ENCODE peak calls at places on chromosomes 2 and 18, in four cellular contexts. One of them, this sample, is unnamed.

GRCh38 chr2:71254776-71255175 is 27.9 kb upstream of the PAIP2B start:
- DNase-seq in AG04450: no peak
- DNase-seq in stomach: no peak
- DNase-seq in fibroblast of lung: no peak
- DNase-seq in this sample: no peak

GRCh38 chr18:80202264-80202998 is 44.9 kb downstream of the PARD6G start:
- DNase-seq in fibroblast of lung: peak; percentile 12
- DNase-seq in stomach: no peak
- DNase-seq in AG04450: no peak
- DNase-seq in this sample: no peak

GRCh38 chr2:227310756-227311110 is 14.3 kb upstream of the MFF start:
- DNase-seq in stomach: no peak
- DNase-seq in AG04450: no peak
- DNase-seq in fibroblast of lung: peak; percentile 52
- DNase-seq in this sample: no peak

GRCh38 chr2:75200140-75200985 is 1.0 kb upstream of the TACR1 start:
- DNase-seq in stomach: peak; percentile 79
- DNase-seq in AG04450: no peak
- DNase-seq in fibroblast of lung: peak; percentile 58
- DNase-seq in this sample: peak; percentile 37

GRCh38 chr2:86512034-86512433 is 51.2 kb downstream of the CHMP3 start:
- DNase-seq in stomach: no peak
- DNase-seq in fibroblast of lung: no peak
- DNase-seq in AG04450: no peak
- DNase-seq in this sample: no peak

GRCh38 chr18:78304199-78304826 is 675.3 kb upstream of the SALL3 start:
- DNase-seq in AG04450: no peak
- DNase-seq in fibroblast of lung: no peak
- DNase-seq in stomach: no peak
- DNase-seq in this sample: no peak

GRCh38 chr2:38997784-38998183 is 108.1 kb downstream of the ARHGEF33 start:
- DNase-seq in stomach: no peak
- DNase-seq in AG04450: peak; percentile 88
- DNase-seq in fibroblast of lung: peak; percentile 92
- DNase-seq in this sample: no peak

GRCh38 chr2:200567932-200568331 is 17.9 kb upstream of the AOX1 start:
- DNase-seq in fibroblast of lung: no peak
- DNase-seq in stomach: no peak
- DNase-seq in AG04450: no peak
- DNase-seq in this sample: no peak

GRCh38 chr2:18588049-18588448 is 1.3 kb downstream of the NT5C1B start:
- DNase-seq in fibroblast of lung: no peak
- DNase-seq in AG04450: no peak
- DNase-seq in stomach: no peak
- DNase-seq in this sample: no peak

GRCh38 chr2:6927186-6927585 is 10.0 kb downstream of the RNF144A start:
- DNase-seq in fibroblast of lung: no peak
- DNase-seq in AG04450: no peak
- DNase-seq in stomach: peak; percentile 31
- DNase-seq in this sample: no peak

GRCh38 chr18:35435420-35435819 is 58.3 kb upstream of the ZNF396 start:
- DNase-seq in fibroblast of lung: no peak
- DNase-seq in AG04450: no peak
- DNase-seq in stomach: no peak
- DNase-seq in this sample: no peak

GRCh38 chr18:35430721-35431441 is 53.7 kb upstream of the ZNF396 start:
- DNase-seq in fibroblast of lung: no peak
- DNase-seq in stomach: no peak
- DNase-seq in AG04450: no peak
- DNase-seq in this sample: no peak

GRCh38 chr18:35436076-35436649 is 59.0 kb upstream of the ZNF396 start:
- DNase-seq in stomach: no peak
- DNase-seq in fibroblast of lung: peak; percentile 76
- DNase-seq in AG04450: no peak
- DNase-seq in this sample: no peak

GRCh38 chr18:35432565-35433001 is 55.4 kb upstream of the ZNF396 start:
- DNase-seq in AG04450: no peak
- DNase-seq in stomach: no peak
- DNase-seq in fibroblast of lung: peak; percentile 28
- DNase-seq in this sample: no peak
- H3K27ac ChIP-seq in AG04450: no peak overlapping the region
- H3K27ac ChIP-seq in stomach: no peak overlapping the region
- H3K27ac ChIP-seq in fibroblast of lung: no peak overlapping the region
- H3K27ac ChIP-seq in this sample: no peak overlapping the region

GRCh38 chr2:46389417-46389916 is 89.9 kb upstream of the TMEM247 start:
- DNase-seq in stomach: no peak
- DNase-seq in AG04450: no peak
- DNase-seq in fibroblast of lung: no peak
- DNase-seq in this sample: no peak
- TF ChIP-seq CTCF in stomach: no peak
- TF ChIP-seq CTCF in AG04450: peak; percentile 18
- TF ChIP-seq CTCF in fibroblast of lung: peak; percentile 10
- TF ChIP-seq CTCF in this sample: no peak

GRCh38 chr2:99152181-99152580 is 2.6 kb downstream of the TSGA10 start:
- DNase-seq in fibroblast of lung: no peak
- DNase-seq in AG04450: no peak
- DNase-seq in stomach: no peak
- DNase-seq in this sample: no peak

GRCh38 chr2:99156901-99157300 is 2.1 kb downstream of the LIPT1 start:
- DNase-seq in AG04450: no peak
- DNase-seq in stomach: no peak
- DNase-seq in fibroblast of lung: no peak
- DNase-seq in this sample: no peak

GRCh38 chr2:99153921-99154604 is 679 bp downstream of the TSGA10 start:
- DNase-seq in AG04450: no peak
- DNase-seq in stomach: no peak
- DNase-seq in fibroblast of lung: peak; percentile 21
- DNase-seq in this sample: no peak

GRCh38 chr2:99158599-99158998 is 3.8 kb downstream of the LIPT1 start:
- DNase-seq in fibroblast of lung: no peak
- DNase-seq in stomach: no peak
- DNase-seq in AG04450: no peak
- DNase-seq in this sample: no peak

DNA sequence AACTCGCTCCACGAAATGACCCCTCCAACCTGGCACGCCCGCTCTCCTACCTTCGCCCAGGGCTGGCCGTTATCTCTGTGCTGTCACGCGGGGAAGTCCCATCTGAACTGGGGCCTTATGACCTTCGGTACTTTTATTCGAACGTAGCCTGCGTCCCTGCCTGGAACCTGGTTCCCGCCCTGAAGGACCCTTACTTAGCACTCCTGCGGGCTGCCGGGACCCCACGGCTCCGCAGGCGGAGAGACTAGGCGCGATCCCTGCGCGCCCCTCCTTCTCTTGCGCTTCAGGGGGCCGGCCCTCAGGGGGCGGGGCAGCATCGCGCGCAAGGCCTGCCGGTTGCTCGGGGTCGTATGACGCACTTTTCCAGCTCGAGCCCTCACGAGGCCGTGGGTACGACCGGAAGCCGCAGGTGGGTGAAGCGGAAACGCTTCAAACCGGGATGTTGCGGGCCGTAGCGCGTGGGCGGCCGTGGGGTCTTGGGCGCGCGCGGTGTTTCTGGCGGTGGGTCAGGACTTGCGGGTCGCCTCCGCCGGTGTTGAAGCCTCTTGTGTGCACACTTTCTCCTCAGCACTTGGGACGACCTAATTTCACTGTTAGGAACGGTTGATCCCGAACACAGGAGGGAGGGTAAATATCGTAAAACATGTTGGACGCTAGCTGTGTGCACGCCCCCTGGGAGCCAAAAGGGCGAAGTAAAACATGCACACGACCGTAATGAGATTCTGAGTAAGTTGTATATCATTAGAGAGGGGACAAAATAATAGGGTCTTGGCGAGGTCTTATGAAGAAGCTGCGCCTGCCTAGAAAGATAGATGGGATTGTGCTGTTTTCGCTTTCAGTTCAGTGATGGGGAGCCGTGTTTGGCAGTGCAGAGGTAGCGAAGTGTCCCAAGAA is at the start of the genes LIPT1 and TSGA10:
- DNase-seq in fibroblast of lung: peak; percentile 91
- DNase-seq in AG04450: peak; percentile 73
- DNase-seq in stomach: peak; percentile 92
- DNase-seq in this sample: peak; percentile 91
- H3K27ac ChIP-seq in fibroblast of lung: peak within 1 kb of the TSS; percentile 90
- H3K27ac ChIP-seq in AG04450: peak within 1 kb of the TSS; percentile 87
- H3K27ac ChIP-seq in stomach: peak within 1 kb of the TSS; percentile 92
- H3K27ac ChIP-seq in this sample: peak within 1 kb of the TSS; percentile 90

DNA sequence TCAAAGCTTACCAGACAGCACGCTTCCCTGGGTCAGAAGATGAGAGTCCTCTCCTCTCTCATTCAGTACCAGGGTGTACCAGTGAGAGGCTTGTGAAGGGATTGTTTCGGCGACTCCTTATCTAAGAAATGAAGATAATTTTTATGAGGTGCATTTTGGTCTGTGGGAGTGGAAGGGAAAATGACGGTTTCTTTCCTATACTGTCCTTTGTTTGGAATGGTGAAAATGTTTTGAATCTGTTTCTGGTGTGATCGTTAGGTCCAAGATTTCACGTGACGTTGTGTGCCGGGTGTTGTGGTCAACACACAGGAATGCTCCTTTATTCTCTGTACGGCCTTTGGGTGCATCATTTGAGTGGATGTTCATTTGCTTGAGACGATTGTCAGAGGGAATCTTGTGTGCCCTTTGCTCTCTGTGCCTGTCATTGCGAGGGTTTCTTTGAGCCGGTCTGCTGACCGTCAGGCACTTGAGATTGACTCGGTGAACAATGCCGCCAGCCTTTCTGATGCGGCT is 183.5 kb downstream of the AGAP1 start:
- DNase-seq in stomach: no peak
- DNase-seq in AG04450: no peak
- DNase-seq in fibroblast of lung: no peak
- DNase-seq in this sample: no peak
- TF ChIP-seq CTCF in stomach: no peak
- TF ChIP-seq CTCF in AG04450: no peak
- TF ChIP-seq CTCF in fibroblast of lung: no peak
- TF ChIP-seq CTCF in this sample: no peak

GRCh38 chr2:46179037-46179621 is 118.1 kb upstream of the EPAS1 start:
- DNase-seq in stomach: peak; percentile 33
- DNase-seq in fibroblast of lung: peak; percentile 96
- DNase-seq in AG04450: peak; percentile 87
- DNase-seq in this sample: no peak
- H3K27ac ChIP-seq in stomach: peak overlapping the region; percentile 59
- H3K27ac ChIP-seq in fibroblast of lung: peak overlapping the region; percentile 86
- H3K27ac ChIP-seq in AG04450: peak overlapping the region; percentile 95
- H3K27ac ChIP-seq in this sample: no peak overlapping the region

GRCh38 chr2:169116993-169117392 is 47.6 kb downstream of the DHRS9 start:
- DNase-seq in fibroblast of lung: no peak
- DNase-seq in stomach: no peak
- DNase-seq in AG04450: no peak
- DNase-seq in this sample: no peak
- TF ChIP-seq CTCF in fibroblast of lung: no peak
- TF ChIP-seq CTCF in stomach: no peak
- TF ChIP-seq CTCF in AG04450: no peak
- TF ChIP-seq CTCF in this sample: no peak

DNA sequence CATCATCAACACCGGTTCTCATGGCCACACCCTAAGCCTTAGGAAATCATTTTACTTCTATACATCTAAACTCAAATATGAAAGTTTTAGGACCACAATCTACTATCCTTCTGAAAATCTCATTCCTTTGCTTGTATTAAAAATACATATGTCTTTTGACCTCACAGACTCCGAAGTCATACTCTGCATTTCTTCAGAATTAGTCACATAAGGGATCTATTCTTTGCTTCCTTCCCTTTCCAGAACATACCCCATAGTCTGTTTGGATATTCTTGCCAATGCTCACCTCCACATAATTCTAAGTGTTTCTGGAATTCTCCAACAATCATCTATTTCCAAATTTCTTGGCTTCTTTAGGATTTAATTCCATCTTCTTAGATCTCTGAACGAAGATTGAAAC is 14.2 kb upstream of the DSG1 start:
- DNase-seq in stomach: no peak
- DNase-seq in fibroblast of lung: peak; percentile 58
- DNase-seq in AG04450: no peak
- DNase-seq in this sample: no peak
- H3K27ac ChIP-seq in stomach: no peak overlapping the region
- H3K27ac ChIP-seq in fibroblast of lung: no peak overlapping the region
- H3K27ac ChIP-seq in AG04450: no peak overlapping the region
- H3K27ac ChIP-seq in this sample: no peak overlapping the region

DNA sequence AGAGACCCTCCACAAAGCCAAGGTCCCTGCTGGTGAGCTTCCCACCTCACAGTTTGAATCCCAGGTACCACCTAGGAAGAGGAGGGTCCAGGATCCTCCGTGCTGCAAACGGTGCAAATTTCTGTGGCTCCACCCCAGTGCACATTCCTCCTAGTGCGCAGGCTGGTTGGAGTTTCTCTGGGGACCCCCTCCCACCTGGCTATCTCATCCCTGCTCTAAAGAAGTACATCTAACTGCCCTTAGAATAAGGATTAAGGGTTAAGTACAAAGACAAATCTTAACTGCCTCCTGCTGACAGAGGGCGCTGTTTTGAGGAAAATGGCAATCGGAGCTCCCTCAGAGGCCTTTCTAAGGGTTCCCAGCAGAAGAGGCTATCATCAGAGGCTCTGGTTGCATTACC is 109.6 kb upstream of the FSIP2 start:
- DNase-seq in fibroblast of lung: no peak
- DNase-seq in stomach: no peak
- DNase-seq in AG04450: no peak
- DNase-seq in this sample: no peak
- TF ChIP-seq CTCF in fibroblast of lung: no peak
- TF ChIP-seq CTCF in stomach: no peak
- TF ChIP-seq CTCF in AG04450: no peak
- TF ChIP-seq CTCF in this sample: no peak